ENCODE peak calls at places on chromosomes 16 and 17, in six cellular contexts. T is AG10803, I is dorsolateral prefrontal cortex, E is cardiac septum, H is body of pancreas, G is BJ. Q is an unnamed sample.

GRCh38 chr16:73233423-73233762 is 185.5 kb upstream of the ZFHX3 start:
- DNase-seq in I (no peak), G (no peak), T (no peak), E (no peak), H (no peak), Q (no peak)

GRCh38 chr16:68359398-68360191 is 48.8 kb downstream of the PRMT7 start:
- DNase-seq in H (no peak), I (no peak), T (no peak), E (no peak), G (no peak), Q (no peak)

GRCh38 chr16:31487720-31488629 is 5.1 kb downstream of the SLC5A2 start:
- DNase-seq in T (no peak), E (no peak), I (no peak), G (no peak), H (peak), Q (no peak)

GRCh38 chr17:44355310-44355640 is 8.4 kb downstream of the FAM171A2 start:
- DNase-seq in T (no peak), E (no peak), H (no peak), I (no peak), G (no peak), Q (no peak)

GRCh38 chr16:59046335-59046734 is 312.2 kb upstream of the GOT2 start:
- DNase-seq in I (no peak), H (no peak), E (no peak), G (peak), T (peak), Q (no peak)

GRCh38 chr17:16352303-16352837 is 899 bp downstream of the CENPV start:
- DNase-seq in I (peak), T (peak), G (no peak), E (peak), H (peak), Q (peak)

GRCh38 chr17:79789943-79790804 is 6.7 kb downstream of the CBX8 start:
- DNase-seq in I (no peak), E (no peak), H (peak), G (no peak), T (no peak), Q (no peak)

GRCh38 chr17:79842136-79842655 is 3.0 kb upstream of the CBX4 start:
- DNase-seq in E (no peak), H (no peak), G (no peak), I (no peak), T (no peak), Q (no peak)

GRCh38 chr17:17084941-17085340 is 42.7 kb downstream of the MPRIP start:
- DNase-seq in E (no peak), H (no peak), T (no peak), I (peak), G (no peak), Q (no peak)

GRCh38 chr16:23362460-23363317 is 60.6 kb downstream of the SCNN1B start:
- DNase-seq in T (no peak), G (no peak), H (peak), I (no peak), E (peak), Q (no peak)

Q was measured in hippocampal formation.